ENCODE peak calls at places on chromosomes 11 and 22, in five cellular contexts. P is tibial nerve, I is kidney epithelial cell, U is foreskin fibroblast, W is suprapubic skin. Q is an unnamed sample.

GRCh38 chr22:18987765-18988164 is 51.7 kb upstream of the PRODH start:
- DNase-seq in P (no peak), U (no peak), W (no peak), I (no peak), Q (peak)

GRCh38 chr11:129302386-129303101 is 73.1 kb upstream of the BARX2 start:
- DNase-seq in W (no peak), P (no peak), I (no peak), U (no peak), Q (no peak)

GRCh38 chr22:19717691-19718254 is 3.5 kb downstream of the SEPTIN5 start:
- DNase-seq in U (peak), P (peak), I (no peak), W (no peak), Q (peak)

GRCh38 chr22:46328797-46329196 is 6.7 kb upstream of the TRMU start:
- DNase-seq in U (no peak), I (no peak), P (no peak), W (no peak), Q (no peak)

GRCh38 chr11:77126156-77126775 is 1.8 kb upstream of the MYO7A start:
- DNase-seq in I (no peak), W (no peak), P (no peak), U (no peak), Q (no peak)

GRCh38 chr22:28414017-28414416 is 265.6 kb downstream of the TTC28 start:
- DNase-seq in U (no peak), I (no peak), W (no peak), P (no peak), Q (no peak)

GRCh38 chr11:74319139-74319538 is 7.7 kb upstream of the P4HA3 start:
- DNase-seq in I (peak), U (peak), W (no peak), P (no peak), Q (no peak)

GRCh38 chr22:30208631-30209603 is 37.6 kb downstream of the LIF start:
- DNase-seq in I (no peak), U (peak), W (peak), P (peak), Q (peak)

GRCh38 chr22:44438481-44439131 is 59.4 kb downstream of the RTL6 start:
- DNase-seq in I (no peak), P (no peak), U (no peak), W (no peak), Q (no peak)

GRCh38 chr22:31089101-31090100 is 8.3 kb downstream of the SMTN start:
- DNase-seq in I (no peak), W (no peak), P (no peak), U (no peak), Q (no peak)

GRCh38 chr11:12245549-12245986 is 131.8 kb upstream of the PARVA start:
- DNase-seq in I (no peak), U (no peak), P (no peak), W (no peak), Q (no peak)

GRCh38 chr22:44391481-44392445 is 79.0 kb upstream of the SHISAL1 start:
- DNase-seq in P (no peak), I (no peak), U (no peak), W (peak), Q (peak)

GRCh38 chr22:43512279-43512678 is 100.5 kb downstream of the MPPED1 start:
- DNase-seq in P (no peak), W (no peak), U (no peak), I (no peak), Q (no peak)

GRCh38 chr22:20783844-20784723 is 10.2 kb downstream of the SERPIND1 start:
- DNase-seq in U (peak), W (no peak), P (peak), I (peak), Q (no peak)

GRCh38 chr22:37618674-37619073 is 10.0 kb downstream of the GGA1 start:
- DNase-seq in U (no peak), W (no peak), I (no peak), P (no peak), Q (no peak)

GRCh38 chr22:50340157-50340879 is 2.8 kb upstream of the PPP6R2 start:
- DNase-seq in P (no peak), W (no peak), I (no peak), U (no peak), Q (no peak)

GRCh38 chr11:76233936-76234703 is 27.8 kb upstream of the WNT11 start:
- DNase-seq in I (no peak), W (peak), U (peak), P (peak), Q (peak)

GRCh38 chr11:28598531-28598930 is 490.3 kb downstream of the METTL15 start:
- DNase-seq in W (no peak), I (no peak), U (no peak), P (no peak), Q (no peak)

GRCh38 chr11:33329705-33330329 is 72.6 kb downstream of the HIPK3 start:
- DNase-seq in I (peak), U (peak), P (peak), W (no peak), Q (no peak)

GRCh38 chr11:61898247-61898582 is 6.9 kb upstream of the FADS3 start:
- DNase-seq in I (no peak), P (no peak), W (no peak), U (no peak), Q (no peak)

GRCh38 chr11:2891901-2892214 is 6.3 kb upstream of the CDKN1C start:
- DNase-seq in I (no peak), U (no peak), W (no peak), P (no peak), Q (no peak)

GRCh38 chr11:2893935-2894334 is 8.4 kb upstream of the CDKN1C start:
- DNase-seq in I (no peak), W (no peak), P (no peak), U (no peak), Q (no peak)

GRCh38 chr11:2892215-2893020 is 6.8 kb upstream of the CDKN1C start:
- DNase-seq in I (no peak), W (no peak), U (peak), P (no peak), Q (no peak)

GRCh38 chr11:2891291-2891690 is 5.7 kb upstream of the CDKN1C start:
- DNase-seq in I (no peak), U (no peak), P (no peak), W (no peak), Q (no peak)

DNA sequence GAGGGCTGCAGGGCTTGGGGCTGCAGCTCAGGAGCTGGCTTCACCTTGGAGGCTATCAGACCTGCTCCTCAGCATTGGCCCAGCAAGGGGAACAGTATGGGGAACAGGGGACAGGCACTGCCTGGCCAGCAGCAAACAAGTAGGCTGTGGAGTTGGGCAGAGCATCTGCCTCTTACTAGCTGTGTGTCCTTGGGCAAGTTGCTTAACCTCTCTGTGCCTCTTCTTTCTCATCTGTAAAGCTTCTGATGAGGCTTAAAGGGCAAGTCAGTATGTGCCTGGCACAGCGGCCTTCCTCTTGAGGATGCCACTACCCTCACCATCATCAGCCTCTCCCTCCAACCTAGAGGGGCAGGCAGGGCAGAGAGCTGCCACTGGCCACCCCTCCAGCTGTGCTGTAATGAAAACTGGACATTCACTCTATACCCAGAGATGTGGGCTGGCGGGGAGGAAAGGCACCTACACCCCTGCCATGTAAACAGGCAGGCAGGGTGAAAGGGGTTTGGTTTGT is 7.5 kb upstream of the CDKN1C start:
- DNase-seq in W (no peak), U (no peak), I (no peak), P (no peak), Q (no peak)
- TF ChIP-seq CTCF in W (no peak), U (no peak), I (no peak), P (no peak), Q (no peak)

DNA sequence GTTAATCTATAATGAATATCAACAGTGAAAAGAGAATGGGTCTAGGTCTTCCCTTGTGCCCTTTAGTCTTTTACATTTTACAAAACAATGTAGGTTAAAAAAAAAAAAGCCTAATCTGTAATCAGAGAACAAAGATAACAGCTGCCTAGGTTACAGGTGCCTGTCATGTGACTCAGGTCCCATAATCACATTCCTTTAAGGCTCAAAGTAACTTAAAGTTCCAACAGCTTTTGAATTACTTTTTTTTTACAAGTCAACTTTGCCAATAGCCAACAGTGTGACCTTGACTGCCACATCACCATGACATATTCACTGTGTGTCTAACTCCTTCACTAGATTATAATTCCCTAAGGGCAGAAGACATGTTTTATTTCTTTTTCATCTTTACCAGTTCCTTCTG is 237.0 kb upstream of the API5 start:
- DNase-seq in U (no peak), P (no peak), W (no peak), I (no peak), Q (no peak)
- H3K4me3 ChIP-seq in U (no peak), P (no peak), W (no peak), I (no peak), Q (no peak)

GRCh38 chr11:120744016-120744994 is 232.8 kb downstream of the GRIK4 start:
- DNase-seq in W (no peak), U (no peak), I (no peak), P (no peak), Q (no peak)
- TF ChIP-seq CTCF in W (no peak), U (no peak), I (no peak), P (no peak), Q (no peak)

GRCh38 chr22:36234211-36234610 is 5.1 kb downstream of the APOL2 start:
- DNase-seq in U (no peak), I (no peak), P (no peak), W (no peak), Q (no peak)
- H3K4me3 ChIP-seq in U (no peak), I (no peak), P (no peak), W (no peak), Q (no peak)

Q was measured in left lung.